ENCODE peak calls at places on chromosomes 6 and 20, in eight cellular contexts. One of them, this sample, is unnamed.

GRCh38 chr6:81073323-81073722 is 679.2 kb downstream of the TENT5A start:
- DNase-seq in H1: no peak
- DNase-seq in body of pancreas: no peak
- DNase-seq in tibial nerve: no peak
- DNase-seq in uterus: no peak
- DNase-seq in GM12878: no peak
- DNase-seq in sigmoid colon: no peak
- DNase-seq in ovary: no peak
- DNase-seq in this sample: no peak

GRCh38 chr20:41693136-41693979 is 75.2 kb upstream of the CHD6 start:
- DNase-seq in H1: peak
- DNase-seq in GM12878: peak
- DNase-seq in uterus: peak
- DNase-seq in sigmoid colon: peak
- DNase-seq in ovary: peak
- DNase-seq in tibial nerve: peak
- DNase-seq in body of pancreas: peak
- DNase-seq in this sample: peak

GRCh38 chr6:96899019-96899418 is 1.3 kb upstream of the NDUFAF4 start:
- DNase-seq in body of pancreas: no peak
- DNase-seq in sigmoid colon: no peak
- DNase-seq in H1: no peak
- DNase-seq in ovary: no peak
- DNase-seq in tibial nerve: no peak
- DNase-seq in uterus: no peak
- DNase-seq in GM12878: no peak
- DNase-seq in this sample: no peak

GRCh38 chr20:33291830-33292355 is 8.9 kb downstream of the BPIFB1 start:
- DNase-seq in tibial nerve: no peak
- DNase-seq in ovary: no peak
- DNase-seq in body of pancreas: peak
- DNase-seq in sigmoid colon: no peak
- DNase-seq in H1: peak
- DNase-seq in uterus: no peak
- DNase-seq in GM12878: no peak
- DNase-seq in this sample: no peak

GRCh38 chr20:53126185-53126584 is 154.0 kb downstream of the TSHZ2 start:
- DNase-seq in H1: no peak
- DNase-seq in uterus: no peak
- DNase-seq in body of pancreas: no peak
- DNase-seq in ovary: no peak
- DNase-seq in GM12878: no peak
- DNase-seq in sigmoid colon: no peak
- DNase-seq in tibial nerve: no peak
- DNase-seq in this sample: no peak

GRCh38 chr6:22754111-22754510 is 184.7 kb downstream of the HDGFL1 start:
- DNase-seq in ovary: no peak
- DNase-seq in sigmoid colon: no peak
- DNase-seq in tibial nerve: no peak
- DNase-seq in H1: no peak
- DNase-seq in body of pancreas: no peak
- DNase-seq in GM12878: no peak
- DNase-seq in uterus: no peak
- DNase-seq in this sample: no peak

GRCh38 chr20:14583413-14583812 is 246.0 kb upstream of the FLRT3 start:
- DNase-seq in H1: no peak
- DNase-seq in GM12878: no peak
- DNase-seq in tibial nerve: no peak
- DNase-seq in sigmoid colon: no peak
- DNase-seq in uterus: no peak
- DNase-seq in body of pancreas: no peak
- DNase-seq in ovary: no peak
- DNase-seq in this sample: no peak

GRCh38 chr6:2116496-2116895 is 128.9 kb downstream of the GMDS start:
- DNase-seq in body of pancreas: no peak
- DNase-seq in H1: no peak
- DNase-seq in GM12878: no peak
- DNase-seq in ovary: no peak
- DNase-seq in sigmoid colon: no peak
- DNase-seq in tibial nerve: no peak
- DNase-seq in uterus: no peak
- DNase-seq in this sample: no peak

GRCh38 chr6:24666097-24666615 is 543 bp downstream of the TDP2 start:
- DNase-seq in body of pancreas: peak
- DNase-seq in tibial nerve: no peak
- DNase-seq in ovary: peak
- DNase-seq in H1: no peak
- DNase-seq in GM12878: no peak
- DNase-seq in uterus: peak
- DNase-seq in sigmoid colon: peak
- DNase-seq in this sample: no peak

GRCh38 chr6:24667378-24667803 is 514 bp downstream of the ACOT13 start:
- DNase-seq in ovary: no peak
- DNase-seq in H1: no peak
- DNase-seq in GM12878: no peak
- DNase-seq in uterus: no peak
- DNase-seq in body of pancreas: peak
- DNase-seq in sigmoid colon: no peak
- DNase-seq in tibial nerve: no peak
- DNase-seq in this sample: no peak

GRCh38 chr6:24668997-24669361 is 2.1 kb downstream of the ACOT13 start:
- DNase-seq in H1: no peak
- DNase-seq in body of pancreas: no peak
- DNase-seq in sigmoid colon: no peak
- DNase-seq in tibial nerve: no peak
- DNase-seq in uterus: no peak
- DNase-seq in ovary: no peak
- DNase-seq in GM12878: no peak
- DNase-seq in this sample: no peak

GRCh38 chr6:24664049-24664987 is 2.4 kb downstream of the TDP2 start:
- DNase-seq in GM12878: no peak
- DNase-seq in H1: no peak
- DNase-seq in ovary: no peak
- DNase-seq in uterus: no peak
- DNase-seq in tibial nerve: no peak
- DNase-seq in sigmoid colon: no peak
- DNase-seq in body of pancreas: no peak
- DNase-seq in this sample: no peak

DNA sequence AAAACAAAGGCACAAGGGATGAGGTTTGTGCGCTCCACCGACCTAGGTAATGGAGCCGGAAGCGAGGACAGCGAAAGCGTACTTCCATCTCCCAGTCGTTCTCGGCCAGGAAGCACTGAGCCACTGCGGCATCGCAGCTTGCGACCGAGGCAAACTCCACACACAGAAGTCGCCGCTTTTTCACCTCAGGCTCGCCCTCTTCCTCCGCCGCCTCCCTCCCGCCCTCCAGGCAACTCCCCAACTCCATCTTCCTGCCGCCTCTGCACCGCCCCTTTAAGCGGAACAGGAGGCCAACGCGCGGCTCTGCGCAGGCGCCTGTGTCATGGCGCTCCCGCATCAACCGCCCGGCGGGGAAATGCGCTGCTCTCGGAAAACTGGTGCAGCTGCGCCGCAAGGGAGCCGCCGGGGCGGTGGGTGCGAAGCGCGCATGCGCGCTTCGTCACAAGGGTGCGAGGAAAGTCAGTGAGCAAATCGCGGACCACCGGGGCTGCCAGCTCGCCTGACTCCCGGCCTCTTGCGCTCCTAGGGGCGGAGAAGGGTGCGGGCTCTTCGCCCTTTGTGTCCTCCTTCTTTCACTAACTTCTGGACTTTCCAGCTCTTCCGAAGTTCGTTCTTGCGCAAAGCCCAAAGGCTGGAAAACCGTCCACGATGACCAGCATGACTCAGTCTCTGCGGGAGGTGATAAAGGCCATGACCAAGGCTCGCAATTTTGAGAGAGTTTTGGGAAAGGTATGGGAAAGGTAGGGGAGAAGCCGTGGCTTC is at the start of the genes ACOT13 and TDP2:
- DNase-seq in ovary: peak
- DNase-seq in H1: peak
- DNase-seq in sigmoid colon: peak
- DNase-seq in uterus: peak
- DNase-seq in tibial nerve: peak
- DNase-seq in GM12878: peak
- DNase-seq in body of pancreas: peak
- DNase-seq in this sample: peak
- TF ChIP-seq POLR2A in ovary: peak
- TF ChIP-seq POLR2A in H1: peak
- TF ChIP-seq POLR2A in sigmoid colon: peak
- TF ChIP-seq POLR2A in uterus: peak
- TF ChIP-seq POLR2A in tibial nerve: peak
- TF ChIP-seq POLR2A in GM12878: peak
- TF ChIP-seq POLR2A in body of pancreas: peak
- TF ChIP-seq POLR2A in this sample: no peak

DNA sequence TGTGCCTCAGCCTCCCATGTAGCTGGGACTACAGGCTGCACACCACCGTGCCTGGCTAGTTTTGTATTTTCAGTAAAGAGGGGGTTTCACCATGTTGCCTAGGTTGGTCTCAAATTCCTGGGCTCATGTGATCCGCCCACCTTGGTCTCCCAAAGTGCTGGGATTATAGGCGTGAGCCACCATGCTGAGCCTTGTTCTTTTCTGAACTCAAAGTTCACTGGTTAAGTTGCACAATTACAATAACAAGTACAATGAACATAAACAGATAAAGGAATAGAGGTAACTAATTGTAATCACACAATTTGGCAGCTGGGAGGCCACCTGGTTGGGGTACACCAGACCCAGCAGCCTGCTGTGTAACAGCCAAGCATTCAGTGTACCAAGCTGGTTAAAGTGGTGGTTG is 6.7 kb downstream of the NUDT3 start:
- DNase-seq in tibial nerve: no peak
- DNase-seq in body of pancreas: no peak
- DNase-seq in sigmoid colon: peak
- DNase-seq in GM12878: no peak
- DNase-seq in uterus: no peak
- DNase-seq in H1: no peak
- DNase-seq in ovary: no peak
- DNase-seq in this sample: no peak
- H3K4me3 ChIP-seq in tibial nerve: no peak
- H3K4me3 ChIP-seq in body of pancreas: no peak
- H3K4me3 ChIP-seq in sigmoid colon: no peak
- H3K4me3 ChIP-seq in GM12878: no peak
- H3K4me3 ChIP-seq in uterus: no peak
- H3K4me3 ChIP-seq in H1: no peak
- H3K4me3 ChIP-seq in ovary: no peak
- H3K4me3 ChIP-seq in this sample: no peak

GRCh38 chr6:27133281-27134227 is 113.9 kb upstream of the PRSS16 start:
- DNase-seq in ovary: peak
- DNase-seq in H1: peak
- DNase-seq in GM12878: peak
- DNase-seq in uterus: no peak
- DNase-seq in tibial nerve: no peak
- DNase-seq in body of pancreas: peak
- DNase-seq in sigmoid colon: peak
- DNase-seq in this sample: peak
- TF ChIP-seq POLR2A in ovary: no peak
- TF ChIP-seq POLR2A in H1: peak
- TF ChIP-seq POLR2A in GM12878: peak
- TF ChIP-seq POLR2A in uterus: no peak
- TF ChIP-seq POLR2A in tibial nerve: no peak
- TF ChIP-seq POLR2A in body of pancreas: peak
- TF ChIP-seq POLR2A in sigmoid colon: no peak
- TF ChIP-seq POLR2A in this sample: no peak

DNA sequence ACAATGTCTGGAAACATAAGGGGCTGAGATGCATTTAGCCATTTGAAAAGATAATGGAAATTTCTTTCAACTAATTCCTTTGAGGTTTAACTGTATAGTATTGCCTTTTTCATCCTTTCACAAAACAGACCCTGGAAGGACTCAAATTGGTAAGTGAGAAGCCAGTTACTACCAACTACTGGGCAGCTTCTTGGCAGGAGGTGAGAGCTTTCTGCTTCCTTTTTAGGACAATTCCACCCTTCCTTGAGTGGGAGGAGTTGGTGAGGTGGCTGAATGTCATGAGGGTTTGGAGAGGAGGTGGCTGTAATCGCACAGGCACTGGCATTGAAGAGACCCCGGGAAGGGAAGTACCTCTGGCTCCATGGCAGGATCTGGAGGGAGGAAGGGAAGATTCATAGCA is 341.1 kb downstream of the NRN1 start:
- DNase-seq in sigmoid colon: no peak
- DNase-seq in uterus: no peak
- DNase-seq in body of pancreas: no peak
- DNase-seq in tibial nerve: no peak
- DNase-seq in GM12878: no peak
- DNase-seq in ovary: no peak
- DNase-seq in H1: no peak
- DNase-seq in this sample: no peak
- H3K4me3 ChIP-seq in sigmoid colon: no peak
- H3K4me3 ChIP-seq in uterus: no peak
- H3K4me3 ChIP-seq in body of pancreas: no peak
- H3K4me3 ChIP-seq in tibial nerve: no peak
- H3K4me3 ChIP-seq in GM12878: no peak
- H3K4me3 ChIP-seq in ovary: no peak
- H3K4me3 ChIP-seq in H1: no peak
- H3K4me3 ChIP-seq in this sample: no peak

GRCh38 chr20:34824026-34824860 is 1.2 kb downstream of the NCOA6 start:
- DNase-seq in tibial nerve: peak
- DNase-seq in H1: peak
- DNase-seq in GM12878: peak
- DNase-seq in body of pancreas: peak
- DNase-seq in uterus: peak
- DNase-seq in sigmoid colon: peak
- DNase-seq in ovary: peak
- DNase-seq in this sample: no peak
- TF ChIP-seq POLR2A in tibial nerve: no peak
- TF ChIP-seq POLR2A in H1: no peak
- TF ChIP-seq POLR2A in GM12878: no peak
- TF ChIP-seq POLR2A in body of pancreas: peak
- TF ChIP-seq POLR2A in uterus: no peak
- TF ChIP-seq POLR2A in sigmoid colon: peak
- TF ChIP-seq POLR2A in ovary: no peak
- TF ChIP-seq POLR2A in this sample: peak

DNA sequence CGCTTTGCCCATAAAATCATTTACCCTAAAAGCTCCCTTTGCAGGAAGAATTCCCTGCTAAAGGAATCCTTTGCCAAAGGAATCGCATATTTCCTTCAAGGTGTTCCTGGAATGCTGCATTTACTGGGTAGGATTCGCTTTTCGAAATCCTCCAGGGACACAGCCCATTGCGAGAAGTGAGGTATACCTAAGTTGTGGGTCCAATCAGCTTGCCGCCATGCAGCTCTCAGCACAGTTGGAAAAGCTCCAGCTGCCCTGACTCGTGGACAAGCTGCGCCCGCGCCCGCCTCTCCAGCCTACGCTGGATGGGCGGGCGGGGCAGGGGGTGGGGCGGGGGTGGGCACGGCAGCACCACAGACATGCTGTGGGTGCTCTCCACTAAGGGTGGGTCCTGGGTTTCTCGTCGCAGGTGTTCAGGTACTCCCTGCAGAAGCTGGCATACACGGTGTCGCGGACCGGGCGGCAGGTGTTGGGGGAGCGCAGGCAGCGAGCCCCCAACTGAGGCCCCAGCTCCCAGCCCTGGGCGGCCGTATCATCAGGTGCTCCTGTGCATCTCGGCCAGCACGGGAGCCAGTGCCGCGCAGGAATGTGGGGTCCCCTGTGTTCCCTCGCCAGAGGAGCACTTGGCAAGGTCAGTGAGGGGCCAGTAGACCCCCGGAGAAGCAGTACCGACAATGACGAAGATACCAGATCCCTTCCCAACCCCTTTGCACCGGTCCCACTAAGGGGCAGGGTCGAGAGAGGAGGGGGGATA is 1.4 kb downstream of the NNAT start:
- DNase-seq in uterus: no peak
- DNase-seq in body of pancreas: no peak
- DNase-seq in H1: peak
- DNase-seq in GM12878: no peak
- DNase-seq in sigmoid colon: peak
- DNase-seq in tibial nerve: no peak
- DNase-seq in ovary: no peak
- DNase-seq in this sample: no peak
- H3K4me3 ChIP-seq in uterus: no peak
- H3K4me3 ChIP-seq in body of pancreas: no peak
- H3K4me3 ChIP-seq in H1: peak
- H3K4me3 ChIP-seq in GM12878: no peak
- H3K4me3 ChIP-seq in sigmoid colon: peak
- H3K4me3 ChIP-seq in tibial nerve: no peak
- H3K4me3 ChIP-seq in ovary: no peak
- H3K4me3 ChIP-seq in this sample: peak

This sample was measured in esophagus squamous epithelium.